ENCODE peak calls at places on chromosomes 6 and 20, in nine cellular contexts. C, Z, G, X, B, F, H, P and N are unnamed samples.

GRCh38 chr20:19858972-19859371 is 100.9 kb downstream of the RIN2 start:
- DNase-seq in P (no peak), H (no peak), C (no peak), F (no peak), B (no peak), G (no peak), Z (no peak), X (no peak), N (no peak)

GRCh38 chr20:59936409-59936808 is 3.0 kb upstream of the SYCP2 start:
- DNase-seq in H (no peak), Z (no peak), X (no peak), G (no peak), C (no peak), F (no peak), P (no peak), B (no peak), N (no peak)

GRCh38 chr6:8819446-8819845 is 384.1 kb upstream of the SLC35B3 start:
- DNase-seq in G (peak; percentile 63), F (no peak), H (no peak), X (no peak), C (no peak), P (no peak), Z (no peak), B (no peak), N (no peak)

GRCh38 chr6:155364844-155365437 is 50.7 kb upstream of the TFB1M start:
- DNase-seq in C (no peak), G (no peak), H (no peak), Z (no peak), X (no peak), B (no peak), F (no peak), P (no peak), N (no peak)

GRCh38 chr6:6885521-6886088 is 222.2 kb upstream of the RREB1 start:
- DNase-seq in B (peak; percentile 73), G (no peak), X (no peak), P (peak; percentile 63), H (no peak), F (peak; percentile 73), Z (peak; percentile 22), C (peak; percentile 38), N (no peak)

GRCh38 chr6:36969240-36969691 is 14.7 kb downstream of the PI16 start:
- DNase-seq in Z (no peak), H (no peak), F (no peak), X (no peak), G (no peak), C (no peak), P (no peak), B (peak; percentile 58), N (no peak)

GRCh38 chr6:149134531-149134933 is 183.0 kb upstream of the TAB2 start:
- DNase-seq in B (no peak), G (no peak), P (no peak), C (no peak), H (no peak), Z (no peak), F (no peak), X (no peak), N (no peak)

GRCh38 chr6:163427498-163428254 is 13.2 kb downstream of the QKI start:
- DNase-seq in X (peak; percentile 60), H (peak; percentile 86), C (no peak), Z (no peak), P (no peak), F (no peak), B (no peak), G (no peak), N (no peak)

GRCh38 chr6:149060985-149061760 is 256.3 kb upstream of the TAB2 start:
- DNase-seq in H (no peak), X (no peak), B (no peak), F (no peak), G (no peak), P (no peak), C (no peak), Z (no peak), N (no peak)

GRCh38 chr6:20112206-20112605 is 100.1 kb downstream of the MBOAT1 start:
- DNase-seq in G (no peak), C (no peak), F (no peak), Z (no peak), X (no peak), H (no peak), B (no peak), P (no peak), N (no peak)

GRCh38 chr20:16261733-16262277 is 311.4 kb downstream of the KIF16B start:
- DNase-seq in Z (no peak), G (no peak), C (no peak), H (no peak), P (no peak), X (no peak), B (no peak), F (no peak), N (no peak)
- H3K27ac ChIP-seq in Z (no peak overlapping the region), G (no peak overlapping the region), C (no peak overlapping the region), H (no peak overlapping the region), P (no peak overlapping the region), X (no peak overlapping the region), B (no peak overlapping the region), F (no peak overlapping the region), N (no peak overlapping the region)

GRCh38 chr6:158662607-158663464 is 13.0 kb downstream of the SYTL3 start:
- DNase-seq in H (no peak), G (no peak), X (no peak), Z (no peak), C (no peak), F (peak; percentile 57), P (no peak), B (peak; percentile 58), N (no peak)
- H3K27ac ChIP-seq in H (no peak overlapping the region), G (no peak overlapping the region), X (no peak overlapping the region), Z (no peak overlapping the region), C (no peak overlapping the region), F (no peak overlapping the region), P (no peak overlapping the region), B (peak overlapping the region; percentile 54), N (no peak overlapping the region)

GRCh38 chr6:51536728-51537127 is 550.7 kb downstream of the PKHD1 start:
- DNase-seq in H (no peak), P (no peak), C (no peak), G (no peak), Z (no peak), X (no peak), B (no peak), F (no peak), N (no peak)
- H3K27ac ChIP-seq in H (no peak overlapping the region), P (no peak overlapping the region), C (no peak overlapping the region), G (no peak overlapping the region), Z (no peak overlapping the region), X (no peak overlapping the region), B (no peak overlapping the region), F (no peak overlapping the region), N (no peak overlapping the region)

GRCh38 chr20:48930035-48930434 is 8.5 kb downstream of the ARFGEF2 start:
- DNase-seq in Z (no peak), B (no peak), H (no peak), P (no peak), G (no peak), F (no peak), C (no peak), X (no peak), N (no peak)

GRCh38 chr20:48932375-48932941 is 10.9 kb downstream of the ARFGEF2 start:
- DNase-seq in H (no peak), X (no peak), P (no peak), Z (no peak), F (no peak), C (no peak), B (no peak), G (no peak), N (no peak)

GRCh38 chr20:48930878-48931277 is 9.4 kb downstream of the ARFGEF2 start:
- DNase-seq in Z (no peak), C (no peak), G (no peak), P (no peak), F (no peak), H (no peak), B (no peak), X (no peak), N (no peak)

GRCh38 chr20:48931527-48932374 is 10.2 kb downstream of the ARFGEF2 start:
- DNase-seq in X (no peak), F (no peak), Z (no peak), P (no peak), B (no peak), C (no peak), H (peak; percentile 50), G (no peak), N (no peak)

DNA sequence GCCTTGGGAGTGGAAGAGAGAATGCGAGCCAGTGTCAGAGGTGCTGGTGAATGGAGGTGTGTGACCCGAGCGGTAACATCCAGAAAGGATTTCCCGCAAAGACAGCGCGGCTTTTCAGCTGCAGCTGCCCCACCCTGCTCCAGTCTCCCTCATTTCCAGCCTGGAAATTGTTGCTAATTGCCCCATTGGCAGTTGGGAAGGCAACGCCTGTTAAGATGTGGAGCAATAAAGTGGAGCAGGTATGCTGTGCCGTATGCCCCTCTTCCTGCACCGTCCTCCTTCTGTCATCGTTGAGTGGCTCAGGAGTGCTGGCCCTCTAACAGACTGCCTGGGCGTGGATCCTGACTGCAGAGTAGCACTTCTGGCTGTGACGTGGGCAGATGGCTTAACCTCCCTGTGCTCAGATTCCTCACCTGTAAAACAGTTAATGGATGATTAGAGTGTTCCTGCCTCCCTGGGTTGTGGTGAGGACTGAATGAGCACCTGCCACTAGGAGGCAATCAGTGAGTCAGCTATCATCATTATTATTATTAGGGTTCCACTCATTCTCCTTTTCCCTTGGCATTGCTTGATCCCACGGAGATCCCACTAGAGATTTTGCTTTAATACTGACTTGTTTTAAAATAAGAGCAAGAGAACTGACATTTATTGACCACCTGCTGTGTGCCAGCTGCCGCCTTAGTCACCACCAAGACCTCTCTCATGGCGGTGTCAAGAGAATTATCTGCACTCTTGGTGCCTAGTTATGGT is 11.7 kb downstream of the ARFGEF2 start:
- DNase-seq in G (no peak), P (no peak), H (no peak), Z (no peak), B (no peak), F (no peak), X (no peak), C (no peak), N (no peak)
- H3K27ac ChIP-seq in G (no peak overlapping the region), P (no peak overlapping the region), H (no peak overlapping the region), Z (no peak overlapping the region), B (no peak overlapping the region), F (no peak overlapping the region), X (no peak overlapping the region), C (no peak overlapping the region), N (no peak overlapping the region)

DNA sequence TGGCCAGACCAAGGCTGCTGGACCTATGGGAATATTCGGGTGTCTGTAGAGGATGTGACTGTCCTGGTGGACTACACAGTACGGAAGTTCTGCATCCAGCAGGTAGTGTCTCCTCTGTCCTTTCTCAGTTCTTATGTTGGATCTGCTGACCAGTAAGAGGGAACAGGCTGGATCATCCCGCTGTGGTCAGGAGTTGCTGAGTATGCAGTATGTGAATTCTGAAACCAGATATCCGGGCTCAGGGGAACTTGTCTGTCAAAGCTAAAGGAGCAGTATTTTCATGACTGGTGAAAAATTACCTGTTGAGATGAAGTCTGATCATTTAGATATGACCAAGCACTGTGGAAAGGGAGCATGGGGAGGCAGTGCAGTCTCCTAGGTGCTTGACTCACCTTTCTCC is 22.1 kb upstream of the GNRH2 start:
- DNase-seq in G (no peak), Z (no peak), F (no peak), P (no peak), B (no peak), C (no peak), X (no peak), H (no peak), N (no peak)
- H3K27ac ChIP-seq in G (no peak overlapping the region), Z (no peak overlapping the region), F (no peak overlapping the region), P (no peak overlapping the region), B (no peak overlapping the region), C (no peak overlapping the region), X (no peak overlapping the region), H (no peak overlapping the region), N (no peak overlapping the region)